ENCODE peak calls at places on chromosomes 11 and 22, in four cellular contexts. M is K562, I is HEK293T, X is HepG2. F is an unnamed sample.

GRCh38 chr11:73223998-73224730 is 6.1 kb downstream of the P2RY2 start:
- DNase-seq in X (no peak), M (no peak), I (no peak), F (no peak)

GRCh38 chr11:126284829-126285228 is 1.9 kb downstream of the TIRAP start:
- DNase-seq in M (peak; percentile 90), X (peak; percentile 61), I (no peak), F (no peak)

GRCh38 chr11:77140231-77140959 is 12.3 kb downstream of the MYO7A start:
- DNase-seq in M (no peak), I (no peak), X (no peak), F (peak; percentile 39)

GRCh38 chr11:114036958-114037357 is 22.6 kb upstream of the ZBTB16 start:
- DNase-seq in X (no peak), M (no peak), I (no peak), F (no peak)

GRCh38 chr22:50676211-50676636 is 3.6 kb downstream of the SHANK3 start:
- DNase-seq in M (no peak), I (no peak), X (no peak), F (no peak)

GRCh38 chr11:2693851-2694261 is 5.9 kb downstream of the KCNQ1OT1 start:
- DNase-seq in I (no peak), M (no peak), X (peak; percentile 39), F (peak; percentile 25)

GRCh38 chr11:69642913-69643632 is 2.1 kb downstream of the CCND1 start:
- DNase-seq in X (peak; percentile 50), M (peak; percentile 88), I (peak; percentile 79), F (peak; percentile 77)

GRCh38 chr11:132886335-132886734 is 646.0 kb downstream of the OPCML start:
- DNase-seq in X (no peak), M (no peak), I (no peak), F (no peak)

GRCh38 chr11:60158666-60159065 is 24.2 kb downstream of the MS4A6A start:
- DNase-seq in M (no peak), I (no peak), X (no peak), F (no peak)

GRCh38 chr11:102589047-102589459 is 36.1 kb downstream of the MMP20 start:
- DNase-seq in I (no peak), X (no peak), M (no peak), F (no peak)

GRCh38 chr11:110989734-110990133 is 255.8 kb upstream of the POU2AF2 start:
- DNase-seq in M (no peak), I (no peak), X (no peak), F (no peak)

GRCh38 chr11:134196756-134197155 is 27.0 kb downstream of the NCAPD3 start:
- DNase-seq in M (no peak), I (no peak), X (no peak), F (no peak)

GRCh38 chr11:116725434-116726221 is 47.2 kb downstream of the BUD13 start:
- DNase-seq in I (no peak), M (no peak), X (no peak), F (no peak)

GRCh38 chr11:9250139-9250582 is 15.0 kb downstream of the DENND5A start:
- DNase-seq in I (no peak), M (peak; percentile 41), X (no peak), F (no peak)

GRCh38 chr11:10113852-10114251 is 180.2 kb downstream of the SBF2 start:
- DNase-seq in I (no peak), M (no peak), X (no peak), F (no peak)

GRCh38 chr11:72814831-72815618 is 814 bp downstream of the ATG16L2 start:
- DNase-seq in I (peak; percentile 60), M (peak; percentile 66), X (peak; percentile 54), F (peak; percentile 68)

GRCh38 chr11:118635642-118636041 is 28.2 kb downstream of the PHLDB1 start:
- DNase-seq in M (no peak), X (no peak), I (no peak), F (no peak)

GRCh38 chr11:118633979-118634378 is 26.6 kb downstream of the PHLDB1 start:
- DNase-seq in I (no peak), X (no peak), M (peak; percentile 20), F (no peak)

GRCh38 chr11:118633319-118633690 is 25.9 kb downstream of the PHLDB1 start:
- DNase-seq in I (no peak), M (no peak), X (no peak), F (no peak)

GRCh38 chr11:118635237-118635591 is 27.8 kb downstream of the PHLDB1 start:
- DNase-seq in X (no peak), I (peak; percentile 36), M (peak; percentile 18), F (peak; percentile 52)

GRCh38 chr11:118634435-118635236 is 27.2 kb downstream of the PHLDB1 start:
- DNase-seq in I (peak; percentile 87), M (peak; percentile 92), X (peak; percentile 41), F (peak; percentile 93)
- TF ChIP-seq ELF4 in I (no peak), M (no peak), X (no peak), F (no peak)

GRCh38 chr22:39173787-39174497 is 21.5 kb upstream of the CBX7 start:
- DNase-seq in M (no peak), X (no peak), I (no peak), F (no peak)

GRCh38 chr22:39176067-39176621 is 23.7 kb upstream of the CBX7 start:
- DNase-seq in I (no peak), X (peak; percentile 72), M (no peak), F (peak; percentile 87)

GRCh38 chr22:39175127-39176066 is 22.9 kb upstream of the CBX7 start:
- DNase-seq in M (no peak), X (no peak), I (no peak), F (no peak)

GRCh38 chr22:39173050-39173706 is 20.7 kb upstream of the CBX7 start:
- DNase-seq in M (no peak), X (no peak), I (no peak), F (no peak)

GRCh38 chr22:39174498-39175120 is 22.1 kb upstream of the CBX7 start:
- DNase-seq in X (peak; percentile 93), I (peak; percentile 35), M (peak; percentile 18), F (peak; percentile 99)
- TF ChIP-seq ELF4 in X (peak; percentile 43), I (no peak), M (no peak), F (no peak)

DNA sequence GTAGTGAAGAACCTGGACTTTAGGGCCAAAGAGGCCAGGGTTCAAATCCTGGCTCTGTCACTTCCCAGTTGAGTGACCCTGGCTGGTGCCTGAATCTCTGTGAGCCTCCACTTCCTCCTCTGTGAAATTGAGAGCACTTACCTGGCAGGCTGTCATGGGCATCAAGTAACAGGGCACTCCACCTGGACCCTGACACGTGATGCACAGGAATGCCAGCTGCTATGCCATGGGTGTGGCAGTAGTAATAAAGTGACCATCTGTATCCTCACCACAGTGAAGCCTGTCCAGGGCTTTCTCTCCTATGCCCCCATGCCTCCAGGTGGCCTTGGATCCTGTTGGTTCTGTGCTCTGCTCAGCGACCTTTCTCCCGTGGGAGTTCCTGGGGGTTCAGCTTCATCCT is 29.8 kb upstream of the PPP6R3 start:
- DNase-seq in I (no peak), M (no peak), X (no peak), F (no peak)
- TF ChIP-seq ELF4 in I (no peak), M (no peak), X (no peak), F (no peak)

DNA sequence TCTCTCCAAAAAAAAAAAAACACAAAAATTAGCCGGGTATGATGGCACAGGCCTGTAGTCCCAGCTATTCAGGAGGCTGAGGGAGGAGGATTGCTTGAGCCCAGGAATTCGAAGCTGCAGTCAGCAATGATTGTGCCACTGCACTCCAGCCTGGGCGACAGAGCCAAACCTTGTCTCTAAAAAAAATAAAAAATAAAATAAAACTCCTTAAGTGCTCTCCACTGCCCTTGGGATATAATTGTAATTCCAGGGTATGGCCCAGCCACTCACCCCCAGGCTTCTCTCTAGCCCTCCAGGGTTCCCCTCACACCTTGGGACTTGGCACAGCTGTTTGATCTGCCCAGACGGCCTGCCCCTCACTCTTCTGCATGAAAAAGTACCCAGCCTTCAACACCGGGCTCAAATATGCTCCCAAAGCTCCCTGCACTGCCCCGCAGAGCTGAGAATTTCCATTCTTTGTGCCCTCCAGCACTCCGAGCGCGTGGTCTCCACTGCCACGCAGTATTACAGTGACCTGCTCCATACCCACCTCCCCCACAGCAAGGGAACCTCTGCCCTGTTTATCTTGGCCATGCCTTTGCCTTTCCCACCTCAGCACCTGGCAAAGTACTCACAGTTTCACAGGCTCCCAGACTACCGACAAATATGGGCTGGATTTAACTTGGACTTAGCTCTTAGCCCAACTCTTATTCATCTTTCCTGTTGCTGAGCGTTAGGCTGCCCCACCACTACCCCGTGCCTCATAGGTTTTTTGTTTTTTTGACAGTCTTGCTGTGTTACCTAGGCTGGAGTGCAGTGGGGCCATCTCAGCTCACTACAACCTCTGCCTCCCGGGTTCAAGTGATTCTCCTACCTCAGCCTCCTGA is 7.6 kb upstream of the FTH1 start:
- DNase-seq in I (no peak), X (peak; percentile 81), M (no peak), F (no peak)
- TF ChIP-seq ELF4 in I (no peak), X (no peak), M (no peak), F (no peak)

GRCh38 chr11:911031-911889 is 650 bp upstream of the CHID1 start:
- DNase-seq in I (peak; percentile 42), M (peak; percentile 69), X (no peak), F (peak; percentile 68)
- TF ChIP-seq ELF4 in I (no peak), M (no peak), X (no peak), F (no peak)

GRCh38 chr22:48052621-48052890 is 1290.1 kb downstream of the TBC1D22A start:
- DNase-seq in I (no peak), M (no peak), X (no peak), F (no peak)

GRCh38 chr22:48055185-48055584 is 1292.7 kb downstream of the TBC1D22A start:
- DNase-seq in X (no peak), I (no peak), M (no peak), F (no peak)

GRCh38 chr22:48054596-48054995 is 1292.1 kb downstream of the TBC1D22A start:
- DNase-seq in M (no peak), I (no peak), X (no peak), F (no peak)

GRCh38 chr22:48055827-48056226 is 1293.4 kb downstream of the TBC1D22A start:
- DNase-seq in I (no peak), M (no peak), X (no peak), F (no peak)

DNA sequence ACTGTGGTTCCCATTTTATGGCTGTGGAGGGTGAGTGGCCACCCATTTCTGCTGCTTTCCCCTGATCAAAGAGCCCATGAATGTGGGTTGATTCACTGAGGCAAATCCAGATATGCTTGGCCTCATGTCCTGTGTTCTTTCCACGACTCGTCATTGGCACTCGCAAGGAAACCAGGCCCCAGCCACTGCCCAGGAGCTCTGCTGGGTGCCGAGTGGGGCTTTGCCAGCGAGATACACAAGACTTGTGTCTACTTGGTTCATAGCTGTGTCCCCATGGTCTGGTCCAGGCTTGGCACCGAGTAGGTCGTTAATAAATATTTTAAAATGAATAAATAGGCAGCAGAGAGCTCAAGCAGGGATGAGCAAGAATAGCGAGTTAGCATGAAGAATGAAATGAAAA is 1291.5 kb downstream of the TBC1D22A start:
- DNase-seq in I (no peak), X (no peak), M (no peak), F (no peak)
- TF ChIP-seq ELF4 in I (no peak), X (no peak), M (no peak), F (no peak)

GRCh38 chr11:65499713-65500261 is 942 bp downstream of the MALAT1 start:
- DNase-seq in I (no peak), X (no peak), M (no peak), F (no peak)
- TF ChIP-seq ELF4 in I (no peak), X (no peak), M (peak; percentile 3), F (no peak)